ENCODE peak calls at places on chromosome 10, in six cellular contexts. O is IMR-90, Z is adrenal gland, C is ovary, I is tibial nerve, H is Peyer's patch. Q is an unnamed sample.

GRCh38 chr10:65234261-65234660 is 1691.6 kb upstream of the LRRTM3 start:
- DNase-seq in O (no peak), Z (no peak), C (no peak), I (no peak), H (no peak), Q (no peak)

GRCh38 chr10:60167056-60167455 is 222.6 kb downstream of the ANK3 start:
- DNase-seq in O (no peak), Z (no peak), C (no peak), I (no peak), H (no peak), Q (no peak)

GRCh38 chr10:67612577-67613537 is 83.1 kb downstream of the CTNNA3 start:
- DNase-seq in O (peak), Z (no peak), C (no peak), I (no peak), H (no peak), Q (no peak)

GRCh38 chr10:50554381-50554994 is 69.3 kb downstream of the SGMS1 start:
- DNase-seq in O (no peak), Z (no peak), C (no peak), I (no peak), H (no peak), Q (peak)

GRCh38 chr10:85524001-85524400 is 842.6 kb downstream of the GRID1 start:
- DNase-seq in O (no peak), Z (no peak), C (no peak), I (no peak), H (no peak), Q (no peak)

GRCh38 chr10:11162828-11163599 is 145.3 kb downstream of the CELF2 start:
- DNase-seq in O (no peak), Z (peak), C (no peak), I (peak), H (no peak), Q (no peak)

GRCh38 chr10:34758447-34758996 is 56.6 kb downstream of the PARD3 start:
- DNase-seq in O (peak), Z (no peak), C (no peak), I (no peak), H (no peak), Q (peak)

GRCh38 chr10:24277771-24278518 is 69.0 kb downstream of the KIAA1217 start:
- DNase-seq in O (no peak), Z (peak), C (no peak), I (no peak), H (no peak), Q (no peak)

GRCh38 chr10:126147866-126148578 is 240.3 kb downstream of the ADAM12 start:
- DNase-seq in O (peak), Z (no peak), C (no peak), I (no peak), H (no peak), Q (no peak)

GRCh38 chr10:13712799-13713581 is 126.2 kb downstream of the PRPF18 start:
- DNase-seq in O (peak), Z (peak), C (no peak), I (peak), H (no peak), Q (peak)

GRCh38 chr10:29136401-29136800 is 152.5 kb upstream of the LYZL1 start:
- DNase-seq in O (peak), Z (no peak), C (no peak), I (no peak), H (no peak), Q (no peak)

GRCh38 chr10:132808568-132809236 is 22.8 kb upstream of the NKX6-2 start:
- DNase-seq in O (no peak), Z (no peak), C (no peak), I (no peak), H (peak), Q (no peak)

GRCh38 chr10:74114041-74114448 is 36.6 kb downstream of the AP3M1 start:
- DNase-seq in O (no peak), Z (no peak), C (no peak), I (no peak), H (no peak), Q (no peak)

GRCh38 chr10:46268076-46268881 is 18.5 kb upstream of the ANTXRL start:
- DNase-seq in O (no peak), Z (no peak), C (no peak), I (no peak), H (no peak), Q (no peak)

GRCh38 chr10:105247831-105248499 is 606.9 kb downstream of the SORCS3 start:
- DNase-seq in O (no peak), Z (no peak), C (no peak), I (no peak), H (no peak), Q (no peak)

GRCh38 chr10:110901954-110902819 is 16.8 kb downstream of the BBIP1 start:
- DNase-seq in O (peak), Z (no peak), C (no peak), I (no peak), H (no peak), Q (peak)

GRCh38 chr10:78212134-78212785 is 178.6 kb downstream of the RPS24 start:
- DNase-seq in O (no peak), Z (peak), C (peak), I (no peak), H (no peak), Q (peak)

GRCh38 chr10:132855889-132856288 is 69.9 kb upstream of the NKX6-2 start:
- DNase-seq in O (no peak), Z (no peak), C (no peak), I (no peak), H (no peak), Q (no peak)

GRCh38 chr10:75764974-75765551 is 333.6 kb downstream of the LRMDA start:
- DNase-seq in O (no peak), Z (no peak), C (no peak), I (no peak), H (no peak), Q (no peak)

GRCh38 chr10:78502208-78502943 is 468.7 kb downstream of the RPS24 start:
- DNase-seq in O (peak), Z (no peak), C (no peak), I (no peak), H (no peak), Q (no peak)

GRCh38 chr10:103804866-103805265 is 50.5 kb downstream of the SH3PXD2A start:
- DNase-seq in O (no peak), Z (no peak), C (no peak), I (no peak), H (no peak), Q (no peak)

GRCh38 chr10:47366731-47367460 is 17.2 kb downstream of the ZNF488 start:
- DNase-seq in O (no peak), Z (no peak), C (no peak), I (no peak), H (no peak), Q (no peak)

GRCh38 chr10:84293574-84294016 is 34.8 kb upstream of the CCSER2 start:
- DNase-seq in O (peak), Z (no peak), C (no peak), I (no peak), H (no peak), Q (peak)

GRCh38 chr10:100130786-100131185 is 49.1 kb upstream of the CPN1 start:
- DNase-seq in O (no peak), Z (no peak), C (no peak), I (no peak), H (no peak), Q (no peak)

GRCh38 chr10:33114451-33114944 is 156.5 kb upstream of the ITGB1 start:
- DNase-seq in O (peak), Z (no peak), C (no peak), I (no peak), H (no peak), Q (no peak)

GRCh38 chr10:28367865-28368541 is 65.1 kb upstream of the MPP7 start:
- DNase-seq in O (no peak), Z (peak), C (no peak), I (no peak), H (no peak), Q (no peak)

GRCh38 chr10:113697595-113697994 is 17.9 kb downstream of the CASP7 start:
- DNase-seq in O (no peak), Z (no peak), C (no peak), I (no peak), H (no peak), Q (no peak)

GRCh38 chr10:111488668-111489067 is 411.8 kb downstream of the ADRA2A start:
- DNase-seq in O (no peak), Z (no peak), C (no peak), I (no peak), H (no peak), Q (no peak)

GRCh38 chr10:47101196-47101595 is 190.0 kb downstream of the PTPN20 start:
- DNase-seq in O (no peak), Z (no peak), C (no peak), I (no peak), H (no peak), Q (no peak)

GRCh38 chr10:92914478-92915066 is 66.3 kb downstream of the EXOC6 start:
- DNase-seq in O (peak), Z (peak), C (no peak), I (no peak), H (no peak), Q (peak)

GRCh38 chr10:78963074-78964034 is 105.4 kb upstream of the ZMIZ1 start:
- DNase-seq in O (no peak), Z (no peak), C (no peak), I (no peak), H (no peak), Q (no peak)

GRCh38 chr10:128084364-128084763 is 41.9 kb downstream of the MKI67 start:
- DNase-seq in O (no peak), Z (no peak), C (no peak), I (no peak), H (peak), Q (no peak)

GRCh38 chr10:63213489-63213888 is 80.4 kb downstream of the NRBF2 start:
- DNase-seq in O (no peak), Z (no peak), C (no peak), I (no peak), H (no peak), Q (no peak)
- TF ChIP-seq POLR2A in O (no peak), Z (no peak), C (no peak), I (no peak), H (no peak), Q (no peak)

DNA sequence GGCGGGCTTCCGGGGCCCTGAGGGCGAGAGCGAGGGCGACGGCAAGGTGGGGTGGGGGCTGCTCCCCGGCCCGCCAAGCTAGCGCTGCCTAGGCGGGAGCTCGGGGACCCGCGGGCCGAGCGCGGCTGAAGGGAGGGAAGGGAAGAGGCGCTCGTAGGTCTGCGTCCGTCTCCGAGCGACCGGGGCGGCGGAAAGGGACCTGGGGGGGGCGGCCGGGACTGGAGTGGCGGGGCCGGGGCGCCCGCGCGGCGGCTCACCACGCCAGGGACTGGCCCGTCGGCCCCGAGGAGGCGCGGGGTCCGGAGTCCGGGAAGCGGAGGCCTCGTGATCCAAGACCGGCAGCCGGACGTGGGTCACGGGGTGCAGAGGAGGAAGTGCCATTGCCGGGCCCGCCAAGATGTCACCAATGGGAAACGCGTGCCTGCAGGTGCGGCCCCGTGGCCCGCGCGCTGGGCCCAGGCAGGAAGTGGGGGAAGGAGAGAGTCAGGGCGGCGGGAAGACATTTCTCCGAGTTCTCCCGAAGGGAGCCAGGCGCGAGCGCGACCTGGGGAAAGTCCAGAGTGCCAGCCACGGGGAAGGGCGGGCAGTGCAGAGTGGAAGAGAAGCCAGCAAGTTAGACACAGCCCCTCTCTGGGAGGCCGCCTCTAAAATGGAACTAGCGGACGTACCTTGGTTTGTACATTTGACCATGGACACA is 11.9 kb downstream of the HNRNPF start:
- DNase-seq in O (peak), Z (peak), C (peak), I (peak), H (peak), Q (peak)
- TF ChIP-seq POLR2A in O (peak), Z (peak), C (peak), I (peak), H (peak), Q (peak)

GRCh38 chr10:27247441-27247840 is 6.8 kb upstream of the ACBD5 start:
- DNase-seq in O (no peak), Z (no peak), C (no peak), I (no peak), H (no peak), Q (no peak)
- TF ChIP-seq POLR2A in O (no peak), Z (no peak), C (no peak), I (no peak), H (no peak), Q (no peak)

GRCh38 chr10:102452672-102453340 is 1.5 kb upstream of the C10orf95 start:
- DNase-seq in O (peak), Z (peak), C (no peak), I (no peak), H (no peak), Q (peak)

GRCh38 chr10:102450124-102450373 is 1.3 kb downstream of the C10orf95 start:
- DNase-seq in O (no peak), Z (no peak), C (no peak), I (no peak), H (no peak), Q (no peak)

GRCh38 chr10:102450374-102451104 is 804 bp downstream of the C10orf95 start:
- DNase-seq in O (peak), Z (peak), C (peak), I (peak), H (peak), Q (peak)

GRCh38 chr10:102451105-102451969 is at the start of gene C10orf95:
- DNase-seq in O (no peak), Z (no peak), C (no peak), I (no peak), H (peak), Q (no peak)

GRCh38 chr10:102449321-102450123 is 1.8 kb downstream of the C10orf95 start:
- DNase-seq in O (no peak), Z (peak), C (peak), I (peak), H (peak), Q (peak)
- TF ChIP-seq POLR2A in O (no peak), Z (no peak), C (no peak), I (no peak), H (no peak), Q (no peak)

GRCh38 chr10:15859531-15859864 is 809 bp downstream of the MINDY3 start:
- DNase-seq in O (no peak), Z (no peak), C (no peak), I (no peak), H (no peak), Q (no peak)

GRCh38 chr10:15860692-15861201 is 440 bp upstream of the MINDY3 start:
- DNase-seq in O (no peak), Z (no peak), C (no peak), I (no peak), H (no peak), Q (no peak)

GRCh38 chr10:15857001-15857608 is 3.2 kb downstream of the MINDY3 start:
- DNase-seq in O (no peak), Z (no peak), C (no peak), I (no peak), H (no peak), Q (no peak)

GRCh38 chr10:15858895-15859294 is 1.4 kb downstream of the MINDY3 start:
- DNase-seq in O (no peak), Z (no peak), C (no peak), I (no peak), H (no peak), Q (no peak)

GRCh38 chr10:15859865-15860691 is at the start of gene MINDY3:
- DNase-seq in O (peak), Z (peak), C (peak), I (peak), H (peak), Q (peak)
- TF ChIP-seq POLR2A in O (no peak), Z (no peak), C (peak), I (no peak), H (no peak), Q (peak)

DNA sequence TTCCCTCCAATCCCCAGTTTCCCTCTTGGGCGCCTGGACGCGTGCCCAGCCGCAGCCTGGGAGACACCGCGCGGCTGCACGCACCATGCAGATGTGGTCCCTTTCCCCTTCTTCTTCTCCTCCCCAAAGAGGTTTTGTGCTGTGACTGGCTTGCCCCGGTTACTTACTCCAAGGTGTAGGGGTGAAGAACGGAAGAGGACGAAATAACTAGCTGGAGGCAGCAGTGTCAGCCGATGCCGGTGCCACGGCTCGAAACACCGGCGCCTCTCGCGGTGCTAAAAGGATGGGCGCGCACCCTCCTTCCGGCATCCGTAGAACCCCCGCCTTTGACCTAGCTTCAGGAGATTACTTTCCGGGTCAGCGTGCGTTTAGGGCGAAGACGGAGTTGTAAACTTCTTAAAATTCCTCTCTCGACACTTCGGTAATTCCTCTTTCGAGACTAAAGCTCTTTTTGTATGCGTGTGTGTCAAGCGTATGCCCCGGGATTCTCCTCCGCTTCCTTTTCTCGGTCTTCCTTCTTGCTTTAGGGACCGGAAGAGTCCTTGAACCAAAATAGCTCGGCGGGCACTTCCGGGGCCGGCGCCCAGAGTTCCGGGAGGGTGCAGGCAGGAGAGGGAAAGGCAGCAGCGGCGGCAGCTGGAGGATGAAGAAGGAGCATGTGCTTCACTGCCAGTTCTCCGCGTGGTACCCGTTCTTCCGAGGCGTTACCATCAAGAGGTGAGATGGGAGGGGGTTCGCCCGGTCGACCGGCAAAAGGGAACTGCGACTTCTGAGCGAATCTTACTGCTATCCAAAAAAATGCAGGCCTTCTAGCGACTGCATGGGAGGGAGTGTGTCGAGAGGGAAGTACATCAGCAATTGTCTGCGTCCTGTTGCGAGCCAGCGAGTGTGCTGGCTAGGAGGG is at the start of the genes CDC123 and NUDT5:
- DNase-seq in O (peak), Z (peak), C (peak), I (peak), H (peak), Q (peak)
- TF ChIP-seq POLR2A in O (no peak), Z (peak), C (no peak), I (no peak), H (peak), Q (peak)

DNA sequence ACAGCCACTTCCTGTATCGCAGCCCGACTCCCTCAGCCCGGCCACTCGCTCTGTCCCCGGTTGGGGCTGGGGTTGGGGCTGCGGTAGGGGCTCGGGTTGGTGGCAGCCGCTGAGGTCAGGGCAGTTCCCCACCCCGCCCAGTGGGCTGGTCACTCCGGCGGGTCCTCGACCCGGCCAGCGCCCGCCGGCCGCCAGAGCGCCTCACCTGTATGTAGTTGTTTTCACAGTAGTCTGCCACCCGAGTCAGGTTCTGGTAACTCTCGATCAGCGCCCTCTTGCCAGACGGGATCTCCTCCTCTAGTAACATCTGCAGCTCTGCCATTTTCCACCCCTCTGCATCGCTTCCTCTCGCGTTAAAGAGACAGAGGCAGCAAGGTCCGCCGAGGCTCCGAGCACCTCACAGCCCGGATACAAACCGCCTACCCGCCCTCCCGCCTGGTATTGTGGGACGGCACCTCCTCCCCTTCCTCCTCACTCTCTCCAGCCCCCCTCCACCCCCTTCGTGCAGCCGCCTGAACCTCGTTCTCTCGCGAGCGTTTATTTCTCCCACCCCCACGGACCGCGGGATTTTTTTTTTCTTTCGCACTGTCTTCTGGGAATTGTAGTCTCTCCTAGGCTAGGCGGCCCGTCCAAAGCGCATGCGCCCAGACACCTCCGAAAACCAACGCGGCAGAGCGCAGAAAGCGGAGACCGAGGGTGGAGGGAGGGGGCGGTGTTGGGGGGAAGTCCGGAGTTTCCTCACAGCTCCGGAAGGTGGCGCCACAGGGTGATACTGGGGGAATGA is at the start of gene ABI1:
- DNase-seq in O (peak), Z (peak), C (peak), I (peak), H (peak), Q (peak)
- TF ChIP-seq POLR2A in O (peak), Z (peak), C (peak), I (peak), H (peak), Q (peak)

Q was measured in erythroblast.